ENCODE peak calls at places on chromosomes 4 and X, in eight cellular contexts. A is nephron progenitor cell, C is pancreas, U is fibroblast of lung, Q is left lung, N is WTC11, X is upper lobe of right lung, W is GM20000. G is an unnamed sample.

GRCh38 chr4:87423313-87424031 is 1.1 kb downstream of the NUDT9 start:
- DNase-seq in W (no peak), C (peak), U (peak), N (no peak), X (no peak), Q (no peak), A (no peak), G (peak)

GRCh38 chrX:37697169-37697760 is 11.7 kb downstream of the XK start:
- DNase-seq in A (no peak), C (no peak), W (no peak), N (no peak), X (no peak), Q (no peak), U (no peak), G (no peak)

GRCh38 chr4:58551676-58552075 is 1441.5 kb upstream of the IGFBP7 start:
- DNase-seq in A (no peak), X (no peak), U (no peak), W (no peak), Q (no peak), N (no peak), C (no peak), G (no peak)

GRCh38 chrX:102976793-102977495 is 39.9 kb downstream of the RAB40AL start:
- DNase-seq in U (peak), A (no peak), C (no peak), N (no peak), W (no peak), X (no peak), Q (no peak), G (no peak)

GRCh38 chrX:49915352-49916222 is 6.8 kb upstream of the CLCN5 start:
- DNase-seq in N (peak), W (peak), Q (peak), X (no peak), C (peak), U (peak), A (peak), G (peak)

GRCh38 chr4:1792832-1793495 is at the start of gene FGFR3:
- DNase-seq in A (peak), N (peak), W (peak), U (no peak), X (peak), Q (no peak), C (peak), G (peak)

GRCh38 chrX:42714981-42715688 is 62.8 kb downstream of the PPP1R2C start:
- DNase-seq in C (peak), A (peak), N (peak), U (peak), W (no peak), X (peak), Q (peak), G (no peak)

GRCh38 chr4:40629401-40630334 is at the start of gene RBM47:
- DNase-seq in W (peak), N (peak), U (peak), C (peak), Q (peak), A (peak), X (peak), G (peak)

GRCh38 chrX:73855546-73855945 is 292.5 kb downstream of the CHIC1 start:
- DNase-seq in W (peak), Q (peak), C (peak), A (peak), U (peak), N (peak), X (no peak), G (peak)

GRCh38 chr4:173805884-173806283 is 275.9 kb upstream of the HAND2 start:
- DNase-seq in W (no peak), A (no peak), C (no peak), Q (no peak), U (no peak), X (no peak), N (no peak), G (no peak)

GRCh38 chr4:132572210-132572609 is 576.9 kb upstream of the PCDH10 start:
- DNase-seq in Q (no peak), W (no peak), C (no peak), U (peak), N (no peak), A (no peak), X (no peak), G (no peak)

GRCh38 chr4:21888195-21888976 is 60.2 kb downstream of the KCNIP4 start:
- DNase-seq in Q (no peak), W (peak), U (peak), N (no peak), A (no peak), C (no peak), X (no peak), G (no peak)

GRCh38 chrX:13808865-13809264 is 8.0 kb downstream of the GPM6B start:
- DNase-seq in A (no peak), X (no peak), W (no peak), N (no peak), U (no peak), Q (no peak), C (no peak), G (no peak)

GRCh38 chr4:172706000-172706399 is 462.6 kb upstream of the GALNT7 start:
- DNase-seq in W (no peak), C (no peak), U (no peak), Q (no peak), N (no peak), A (no peak), X (no peak), G (no peak)

GRCh38 chr4:92551616-92552015 is 247.8 kb downstream of the GRID2 start:
- DNase-seq in C (no peak), W (no peak), X (no peak), Q (no peak), N (no peak), U (no peak), A (no peak), G (no peak)

GRCh38 chr4:156347412-156348075 is 393.9 kb upstream of the CTSO start:
- DNase-seq in N (no peak), X (no peak), Q (no peak), C (no peak), W (no peak), U (peak), A (no peak), G (no peak)

DNA sequence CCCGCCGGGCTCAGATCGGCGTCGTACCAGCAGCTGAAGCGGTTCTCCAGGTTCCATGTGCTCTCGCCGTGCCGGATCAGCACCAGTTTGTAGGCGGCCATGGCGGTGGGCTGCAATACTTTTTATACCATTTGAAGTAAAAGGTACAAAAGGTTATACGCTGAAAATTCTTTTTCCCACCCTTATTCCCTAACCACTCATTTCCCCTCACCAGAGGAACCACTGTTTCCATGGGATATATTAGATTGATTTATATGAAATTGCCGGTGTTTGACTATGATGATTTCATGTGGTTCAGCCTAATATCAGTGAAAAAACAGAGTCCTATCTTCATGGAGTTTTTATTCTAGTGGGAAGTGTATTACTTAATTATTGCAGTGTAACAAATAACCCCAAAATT is at the start of gene PGAM4:
- DNase-seq in C (no peak), X (no peak), N (no peak), U (no peak), Q (no peak), W (no peak), A (no peak), G (no peak)
- TF ChIP-seq CTCF in C (no peak), X (no peak), N (no peak), U (no peak), Q (no peak), W (no peak), A (no peak), G (no peak)

GRCh38 chr4:138225477-138225876 is 16.7 kb downstream of the SLC7A11 start:
- DNase-seq in W (no peak), C (no peak), X (no peak), N (no peak), A (no peak), Q (no peak), U (no peak), G (no peak)

GRCh38 chr4:138223191-138223910 is 18.8 kb downstream of the SLC7A11 start:
- DNase-seq in Q (no peak), N (no peak), W (no peak), X (no peak), A (no peak), C (no peak), U (no peak), G (no peak)

GRCh38 chr4:138224614-138225013 is 17.5 kb downstream of the SLC7A11 start:
- DNase-seq in C (no peak), A (no peak), U (no peak), W (no peak), Q (no peak), N (no peak), X (no peak), G (no peak)

GRCh38 chr4:138218976-138219375 is 23.2 kb downstream of the SLC7A11 start:
- DNase-seq in N (no peak), A (no peak), C (no peak), Q (no peak), X (no peak), W (no peak), U (no peak), G (no peak)

DNA sequence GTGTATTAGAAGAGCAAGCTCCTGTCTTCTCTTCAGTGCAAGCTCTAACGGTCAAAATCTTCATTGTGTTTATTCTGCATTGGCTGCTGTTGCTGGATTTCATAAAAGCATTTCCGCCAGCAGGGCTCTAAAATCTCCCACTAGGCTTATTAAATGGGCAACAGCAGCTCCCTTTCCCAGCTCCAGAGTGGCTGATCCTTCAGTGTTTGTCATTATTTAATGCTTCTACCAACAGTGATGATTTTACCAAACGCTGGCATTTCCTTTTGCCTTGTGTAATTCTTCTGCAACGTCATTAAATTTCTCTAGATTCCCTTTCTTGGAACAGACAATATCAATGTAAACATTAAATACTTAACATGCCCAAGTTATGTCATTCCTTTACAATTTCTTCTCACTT is 20.1 kb downstream of the SLC7A11 start:
- DNase-seq in A (no peak), X (no peak), C (peak), N (no peak), W (no peak), Q (no peak), U (peak), G (no peak)
- TF ChIP-seq CTCF in A (no peak), X (no peak), C (no peak), N (no peak), W (no peak), Q (no peak), U (peak), G (no peak)

DNA sequence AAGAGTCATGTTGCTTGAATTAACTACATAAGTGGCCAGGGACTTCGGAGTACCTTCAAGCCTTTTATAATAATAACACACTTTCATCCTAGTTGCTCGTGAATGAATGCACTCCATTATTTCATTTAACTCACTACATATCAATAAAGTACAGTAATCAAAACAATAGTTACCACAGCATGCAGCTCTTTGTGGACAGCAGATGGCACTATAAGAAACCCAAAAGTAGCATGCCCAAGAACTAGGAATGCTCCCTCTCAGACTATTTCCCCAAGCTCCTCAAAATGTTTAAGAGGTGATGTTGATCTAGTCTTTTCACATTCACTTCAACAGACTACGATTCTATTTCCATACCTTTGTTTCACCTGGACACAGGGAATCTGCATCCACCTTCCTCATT is 500.8 kb upstream of the DIAPH2 start:
- DNase-seq in Q (no peak), A (no peak), W (no peak), N (no peak), X (no peak), C (no peak), U (peak), G (no peak)
- TF ChIP-seq CTCF in Q (no peak), A (peak), W (no peak), N (no peak), X (peak), C (no peak), U (peak), G (peak)

DNA sequence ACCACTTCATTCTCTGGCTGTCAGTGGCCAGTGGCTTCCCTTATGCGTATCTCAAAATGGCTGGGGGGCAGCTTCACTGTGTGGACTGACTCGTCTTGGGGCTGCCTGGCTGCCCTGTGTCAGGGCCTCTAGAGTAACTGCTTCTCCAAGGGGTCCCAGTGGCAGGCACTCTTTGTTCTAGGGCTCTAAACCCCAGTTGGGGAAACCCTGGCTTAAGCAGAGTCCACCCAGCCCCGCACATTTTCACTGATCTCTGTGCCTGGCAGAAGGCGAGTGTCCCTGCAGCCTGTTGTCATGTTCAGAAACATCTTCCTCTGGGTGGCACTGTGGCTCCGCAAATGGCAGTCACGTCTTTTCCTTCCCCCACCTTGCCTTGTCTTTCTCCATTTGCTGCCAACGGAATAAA is 59.7 kb downstream of the NBDY start:
- DNase-seq in A (no peak), X (no peak), Q (peak), N (no peak), W (no peak), U (no peak), C (no peak), G (peak)
- TF ChIP-seq CTCF in A (no peak), X (no peak), Q (no peak), N (no peak), W (no peak), U (peak), C (peak), G (peak)